ENCODE peak calls at places on chromosomes 2 and 18, in five cellular contexts. One of them, this sample, is unnamed.

GRCh38 chr2:207133862-207134519 is 31.8 kb downstream of the KLF7 start:
- DNase-seq in SK-N-SH: no peak
- DNase-seq in aorta: peak
- DNase-seq in CD8-positive, alpha-beta T cell: no peak
- DNase-seq in WTC11: no peak
- DNase-seq in this sample: no peak

GRCh38 chr2:106956879-106957278 is 70.9 kb upstream of the ST6GAL2 start:
- DNase-seq in SK-N-SH: peak
- DNase-seq in WTC11: no peak
- DNase-seq in CD8-positive, alpha-beta T cell: no peak
- DNase-seq in aorta: peak
- DNase-seq in this sample: no peak

GRCh38 chr2:240455227-240455718 is 19.8 kb downstream of the GPC1 start:
- DNase-seq in SK-N-SH: no peak
- DNase-seq in aorta: peak
- DNase-seq in WTC11: no peak
- DNase-seq in CD8-positive, alpha-beta T cell: no peak
- DNase-seq in this sample: no peak

GRCh38 chr18:30457156-30457555 is 585.4 kb downstream of the DSC3 start:
- DNase-seq in WTC11: no peak
- DNase-seq in aorta: no peak
- DNase-seq in SK-N-SH: no peak
- DNase-seq in CD8-positive, alpha-beta T cell: no peak
- DNase-seq in this sample: no peak

GRCh38 chr2:9805435-9806297 is 37.6 kb upstream of the TAF1B start:
- DNase-seq in aorta: no peak
- DNase-seq in CD8-positive, alpha-beta T cell: no peak
- DNase-seq in SK-N-SH: peak
- DNase-seq in WTC11: no peak
- DNase-seq in this sample: no peak

GRCh38 chr2:144541411-144541810 is 21.5 kb upstream of the ZEB2 start:
- DNase-seq in aorta: no peak
- DNase-seq in CD8-positive, alpha-beta T cell: no peak
- DNase-seq in WTC11: no peak
- DNase-seq in SK-N-SH: no peak
- DNase-seq in this sample: no peak

GRCh38 chr18:36662000-36662399 is 166.8 kb downstream of the TPGS2 start:
- DNase-seq in aorta: no peak
- DNase-seq in SK-N-SH: no peak
- DNase-seq in WTC11: peak
- DNase-seq in CD8-positive, alpha-beta T cell: no peak
- DNase-seq in this sample: no peak

GRCh38 chr2:33322099-33322498 is 154.3 kb upstream of the RASGRP3 start:
- DNase-seq in aorta: peak
- DNase-seq in CD8-positive, alpha-beta T cell: no peak
- DNase-seq in SK-N-SH: no peak
- DNase-seq in WTC11: no peak
- DNase-seq in this sample: no peak

GRCh38 chr2:171260471-171261424 is 100.1 kb upstream of the TLK1 start:
- DNase-seq in aorta: no peak
- DNase-seq in CD8-positive, alpha-beta T cell: no peak
- DNase-seq in WTC11: peak
- DNase-seq in SK-N-SH: no peak
- DNase-seq in this sample: no peak

GRCh38 chr2:131413148-131413747 is 49.3 kb upstream of the RAB6D start:
- DNase-seq in WTC11: no peak
- DNase-seq in SK-N-SH: peak
- DNase-seq in aorta: no peak
- DNase-seq in CD8-positive, alpha-beta T cell: no peak
- DNase-seq in this sample: peak

GRCh38 chr2:152617464-152618187 is 99.6 kb downstream of the PRPF40A start:
- DNase-seq in SK-N-SH: no peak
- DNase-seq in aorta: no peak
- DNase-seq in CD8-positive, alpha-beta T cell: no peak
- DNase-seq in WTC11: no peak
- DNase-seq in this sample: no peak

GRCh38 chr2:119512946-119513345 is 11.3 kb downstream of the SCTR start:
- DNase-seq in SK-N-SH: no peak
- DNase-seq in CD8-positive, alpha-beta T cell: no peak
- DNase-seq in WTC11: no peak
- DNase-seq in aorta: no peak
- DNase-seq in this sample: no peak

GRCh38 chr2:170743530-170744239 is 26.5 kb upstream of the ERICH2 start:
- DNase-seq in WTC11: no peak
- DNase-seq in CD8-positive, alpha-beta T cell: no peak
- DNase-seq in aorta: no peak
- DNase-seq in SK-N-SH: no peak
- DNase-seq in this sample: no peak

GRCh38 chr2:96608459-96609455 is 29.4 kb downstream of the KANSL3 start:
- DNase-seq in WTC11: no peak
- DNase-seq in SK-N-SH: no peak
- DNase-seq in CD8-positive, alpha-beta T cell: no peak
- DNase-seq in aorta: no peak
- DNase-seq in this sample: no peak

GRCh38 chr2:43484323-43484930 is 111.4 kb downstream of the THADA start:
- DNase-seq in WTC11: no peak
- DNase-seq in aorta: no peak
- DNase-seq in CD8-positive, alpha-beta T cell: no peak
- DNase-seq in SK-N-SH: peak
- DNase-seq in this sample: peak

GRCh38 chr2:227657204-227657845 is 9.3 kb upstream of the SCYGR5 start:
- DNase-seq in CD8-positive, alpha-beta T cell: no peak
- DNase-seq in SK-N-SH: no peak
- DNase-seq in WTC11: no peak
- DNase-seq in aorta: no peak
- DNase-seq in this sample: no peak

GRCh38 chr2:205682239-205683021 is at the start of gene NRP2:
- DNase-seq in SK-N-SH: peak
- DNase-seq in aorta: peak
- DNase-seq in CD8-positive, alpha-beta T cell: peak
- DNase-seq in WTC11: peak
- DNase-seq in this sample: peak

GRCh38 chr18:59593291-59593717 is 103.9 kb downstream of the CCBE1 start:
- DNase-seq in aorta: no peak
- DNase-seq in SK-N-SH: no peak
- DNase-seq in CD8-positive, alpha-beta T cell: no peak
- DNase-seq in WTC11: no peak
- DNase-seq in this sample: no peak

GRCh38 chr18:8627107-8627472 is 17.9 kb downstream of the RAB12 start:
- DNase-seq in WTC11: no peak
- DNase-seq in aorta: no peak
- DNase-seq in CD8-positive, alpha-beta T cell: no peak
- DNase-seq in SK-N-SH: no peak
- DNase-seq in this sample: no peak

GRCh38 chr2:110675679-110676078 is 2.2 kb downstream of the BUB1 start:
- DNase-seq in aorta: no peak
- DNase-seq in WTC11: no peak
- DNase-seq in CD8-positive, alpha-beta T cell: no peak
- DNase-seq in SK-N-SH: no peak
- DNase-seq in this sample: no peak

GRCh38 chr2:241540766-241541561 is 17.6 kb upstream of the BOK start:
- DNase-seq in aorta: no peak
- DNase-seq in SK-N-SH: peak
- DNase-seq in CD8-positive, alpha-beta T cell: peak
- DNase-seq in WTC11: peak
- DNase-seq in this sample: peak

GRCh38 chr2:121644715-121645114 is 4.5 kb downstream of the CLASP1 start:
- DNase-seq in aorta: no peak
- DNase-seq in CD8-positive, alpha-beta T cell: no peak
- DNase-seq in SK-N-SH: no peak
- DNase-seq in WTC11: no peak
- DNase-seq in this sample: no peak

GRCh38 chr2:69306897-69307695 is 79.9 kb downstream of the GFPT1 start:
- DNase-seq in SK-N-SH: peak
- DNase-seq in CD8-positive, alpha-beta T cell: peak
- DNase-seq in WTC11: peak
- DNase-seq in aorta: peak
- DNase-seq in this sample: peak

GRCh38 chr2:55947759-55948158 is 24.2 kb upstream of the EFEMP1 start:
- DNase-seq in WTC11: no peak
- DNase-seq in aorta: no peak
- DNase-seq in CD8-positive, alpha-beta T cell: no peak
- DNase-seq in SK-N-SH: no peak
- DNase-seq in this sample: no peak

GRCh38 chr2:120751553-120751952 is 15.9 kb downstream of the GLI2 start:
- DNase-seq in SK-N-SH: no peak
- DNase-seq in aorta: no peak
- DNase-seq in WTC11: no peak
- DNase-seq in CD8-positive, alpha-beta T cell: no peak
- DNase-seq in this sample: no peak

GRCh38 chr2:64595397-64596160 is 58.1 kb downstream of the SERTAD2 start:
- DNase-seq in WTC11: no peak
- DNase-seq in SK-N-SH: no peak
- DNase-seq in aorta: no peak
- DNase-seq in CD8-positive, alpha-beta T cell: no peak
- DNase-seq in this sample: no peak

GRCh38 chr2:149877913-149878312 is 290.3 kb upstream of the MMADHC start:
- DNase-seq in CD8-positive, alpha-beta T cell: no peak
- DNase-seq in aorta: no peak
- DNase-seq in SK-N-SH: no peak
- DNase-seq in WTC11: no peak
- DNase-seq in this sample: no peak

GRCh38 chr2:151241224-151241623 is 20.4 kb downstream of the RBM43 start:
- DNase-seq in SK-N-SH: no peak
- DNase-seq in CD8-positive, alpha-beta T cell: no peak
- DNase-seq in aorta: no peak
- DNase-seq in WTC11: no peak
- DNase-seq in this sample: no peak

GRCh38 chr2:173451137-173451536 is 96.5 kb downstream of the CDCA7 start:
- DNase-seq in aorta: no peak
- DNase-seq in SK-N-SH: no peak
- DNase-seq in WTC11: no peak
- DNase-seq in CD8-positive, alpha-beta T cell: peak
- DNase-seq in this sample: peak

GRCh38 chr2:177799531-177799930 is 273.0 kb downstream of the PDE11A start:
- DNase-seq in SK-N-SH: peak
- DNase-seq in aorta: no peak
- DNase-seq in WTC11: peak
- DNase-seq in CD8-positive, alpha-beta T cell: no peak
- DNase-seq in this sample: no peak

GRCh38 chr18:37662546-37663339 is 97.1 kb upstream of the CELF4 start:
- DNase-seq in WTC11: no peak
- DNase-seq in aorta: no peak
- DNase-seq in SK-N-SH: no peak
- DNase-seq in CD8-positive, alpha-beta T cell: no peak
- DNase-seq in this sample: no peak

GRCh38 chr18:76056467-76057194 is 438.4 kb downstream of the ZNF516 start:
- DNase-seq in aorta: peak
- DNase-seq in SK-N-SH: no peak
- DNase-seq in WTC11: no peak
- DNase-seq in CD8-positive, alpha-beta T cell: no peak
- DNase-seq in this sample: no peak

GRCh38 chr2:195563857-195564512 is 93.0 kb upstream of the SLC39A10 start:
- DNase-seq in WTC11: no peak
- DNase-seq in SK-N-SH: no peak
- DNase-seq in CD8-positive, alpha-beta T cell: no peak
- DNase-seq in aorta: no peak
- DNase-seq in this sample: no peak

GRCh38 chr18:9849407-9849961 is 36.3 kb upstream of the TXNDC2 start:
- DNase-seq in aorta: peak
- DNase-seq in CD8-positive, alpha-beta T cell: no peak
- DNase-seq in SK-N-SH: no peak
- DNase-seq in WTC11: no peak
- DNase-seq in this sample: no peak

GRCh38 chr18:9380101-9380500 is 45.5 kb downstream of the TWSG1 start:
- DNase-seq in SK-N-SH: no peak
- DNase-seq in CD8-positive, alpha-beta T cell: no peak
- DNase-seq in aorta: no peak
- DNase-seq in WTC11: no peak
- DNase-seq in this sample: no peak

GRCh38 chr2:201807452-201807980 is 1.2 kb downstream of the CDK15 start:
- DNase-seq in WTC11: no peak
- DNase-seq in CD8-positive, alpha-beta T cell: no peak
- DNase-seq in aorta: peak
- DNase-seq in SK-N-SH: peak
- DNase-seq in this sample: no peak

GRCh38 chr2:2653221-2653620 is 322.1 kb upstream of the MYT1L start:
- DNase-seq in SK-N-SH: no peak
- DNase-seq in CD8-positive, alpha-beta T cell: no peak
- DNase-seq in WTC11: no peak
- DNase-seq in aorta: no peak
- DNase-seq in this sample: no peak

GRCh38 chr2:229858351-229858750 is 63.5 kb downstream of the TRIP12 start:
- DNase-seq in aorta: no peak
- DNase-seq in WTC11: no peak
- DNase-seq in CD8-positive, alpha-beta T cell: no peak
- DNase-seq in SK-N-SH: no peak
- DNase-seq in this sample: no peak

GRCh38 chr2:7744827-7745226 is 827.6 kb downstream of the RNF144A start:
- DNase-seq in WTC11: no peak
- DNase-seq in CD8-positive, alpha-beta T cell: peak
- DNase-seq in aorta: no peak
- DNase-seq in SK-N-SH: no peak
- DNase-seq in this sample: no peak